ENCODE peak calls at places on chromosomes 12 and 14, in nine cellular contexts. X is stimulated activated CD8-positive, alpha-beta memory T cell treated with anti-CD3 and anti-CD28 coated beads, Interleukin-2, amount 100 ng/mL, for 1 hour; I is T-helper 2 cell; G is SHP77 treated with DMSO at 0.1 percent for 48 hours; T is AG08395; A is A172; E is NCI-H1092; O is smooth muscle cell of the brain vasculature; L is HEK293T. C is an unnamed sample.

GRCh38 chr12:116423053-116423452 is 136.1 kb upstream of the MAP1LC3B2 start:
- DNase-seq in X (no peak), I (no peak), G (no peak), T (peak), A (no peak), E (no peak), O (no peak), L (no peak), C (no peak)

GRCh38 chr14:34258318-34258717 is 203.7 kb downstream of the SPTSSA start:
- DNase-seq in X (no peak), I (no peak), G (no peak), T (no peak), A (peak), E (no peak), O (no peak), L (no peak), C (no peak)

GRCh38 chr12:26176725-26177124 is 18.6 kb upstream of the SSPN start:
- DNase-seq in X (no peak), I (no peak), G (no peak), T (no peak), A (no peak), E (no peak), O (no peak), L (no peak), C (no peak)

GRCh38 chr14:105180598-105181528 is at the start of gene NUDT14:
- DNase-seq in X (peak), I (peak), G (no peak), T (peak), A (no peak), E (no peak), O (no peak), L (peak), C (no peak)

GRCh38 chr14:37197421-37198272 is at the start of gene MIPOL1:
- DNase-seq in X (no peak), I (no peak), G (peak), T (peak), A (no peak), E (peak), O (peak), L (peak), C (peak)

GRCh38 chr12:47361389-47362031 is 281.8 kb upstream of the AMIGO2 start:
- DNase-seq in X (no peak), I (no peak), G (peak), T (no peak), A (no peak), E (no peak), O (no peak), L (peak), C (no peak)

GRCh38 chr14:75222208-75222701 is 45.8 kb upstream of the TMED10 start:
- DNase-seq in X (no peak), I (no peak), G (no peak), T (peak), A (peak), E (no peak), O (peak), L (no peak), C (no peak)

GRCh38 chr14:75016815-75017214 is 14.1 kb downstream of the EIF2B2 start:
- DNase-seq in X (no peak), I (no peak), G (no peak), T (no peak), A (no peak), E (no peak), O (no peak), L (no peak), C (peak)

GRCh38 chr12:92505373-92506340 is 197.1 kb upstream of the PLEKHG7 start:
- DNase-seq in X (no peak), I (peak), G (no peak), T (peak), A (no peak), E (peak), O (peak), L (no peak), C (no peak)

GRCh38 chr12:80509781-80510556 is 65.9 kb downstream of the PTPRQ start:
- DNase-seq in X (no peak), I (no peak), G (no peak), T (peak), A (peak), E (no peak), O (peak), L (no peak), C (no peak)

GRCh38 chr12:116336542-116337065 is 59.1 kb upstream of the MED13L start:
- DNase-seq in X (no peak), I (no peak), G (no peak), T (no peak), A (peak), E (no peak), O (no peak), L (no peak), C (no peak)

GRCh38 chr12:67451206-67451605 is 182.0 kb downstream of the CAND1 start:
- DNase-seq in X (no peak), I (no peak), G (no peak), T (no peak), A (no peak), E (no peak), O (no peak), L (no peak), C (no peak)

GRCh38 chr12:63753743-63754142 is 26.0 kb upstream of the RXYLT1 start:
- DNase-seq in X (no peak), I (no peak), G (no peak), T (no peak), A (no peak), E (no peak), O (no peak), L (no peak), C (no peak)

GRCh38 chr12:26331960-26332359 is 136.6 kb downstream of the SSPN start:
- DNase-seq in X (no peak), I (no peak), G (no peak), T (no peak), A (no peak), E (no peak), O (no peak), L (no peak), C (no peak)

GRCh38 chr14:23582906-23583760 is 4.5 kb upstream of the JPH4 start:
- DNase-seq in X (no peak), I (no peak), G (no peak), T (no peak), A (no peak), E (no peak), O (no peak), L (no peak), C (no peak)

GRCh38 chr14:24307575-24308341 is at the start of gene CIDEB:
- DNase-seq in X (peak), I (peak), G (no peak), T (peak), A (peak), E (peak), O (no peak), L (peak), C (no peak)

GRCh38 chr12:120764766-120765165 is 39.1 kb downstream of the ACADS start:
- DNase-seq in X (no peak), I (no peak), G (no peak), T (no peak), A (no peak), E (no peak), O (no peak), L (no peak), C (no peak)

GRCh38 chr14:101187816-101188570 is 284.5 kb upstream of the RTL1 start:
- DNase-seq in X (no peak), I (no peak), G (no peak), T (no peak), A (no peak), E (no peak), O (no peak), L (no peak), C (no peak)

GRCh38 chr14:98069712-98070133 is 1202.3 kb downstream of the BCL11B start:
- DNase-seq in X (no peak), I (no peak), G (no peak), T (no peak), A (no peak), E (no peak), O (no peak), L (no peak), C (no peak)

GRCh38 chr12:46524778-46525177 is 152.2 kb upstream of the SLC38A2 start:
- DNase-seq in X (no peak), I (no peak), G (no peak), T (peak), A (peak), E (no peak), O (no peak), L (no peak), C (no peak)

GRCh38 chr14:73762375-73762822 is 48.2 kb upstream of the PNMA1 start:
- DNase-seq in X (no peak), I (no peak), G (no peak), T (no peak), A (no peak), E (no peak), O (no peak), L (no peak), C (no peak)

GRCh38 chr14:55893695-55894094 is 224.5 kb upstream of the PELI2 start:
- DNase-seq in X (no peak), I (no peak), G (no peak), T (no peak), A (no peak), E (no peak), O (no peak), L (no peak), C (no peak)

GRCh38 chr12:98698603-98699463 is 53.7 kb downstream of the APAF1 start:
- DNase-seq in X (no peak), I (peak), G (peak), T (peak), A (peak), E (no peak), O (peak), L (peak), C (peak)

GRCh38 chr14:35339761-35340406 is 47.7 kb downstream of the PSMA6 start:
- DNase-seq in X (no peak), I (no peak), G (no peak), T (no peak), A (no peak), E (no peak), O (no peak), L (no peak), C (no peak)

GRCh38 chr14:32933623-32933942 is 5.1 kb upstream of the NPAS3 start:
- DNase-seq in X (no peak), I (no peak), G (no peak), T (peak), A (peak), E (no peak), O (no peak), L (peak), C (no peak)